ENCODE peak calls at places on chromosomes 12 and 14, in five cellular contexts. M is SK-N-SH, F is neural progenitor cell, T is hepatocyte, G is HCT116. N is an unnamed sample.

GRCh38 chr12:111408686-111409402 is 3.1 kb downstream of the SH2B3 start:
- DNase-seq in M (no peak), T (no peak), F (no peak), G (no peak), N (no peak)

GRCh38 chr12:65086236-65086635 is 34.9 kb downstream of the WIF1 start:
- DNase-seq in T (no peak), F (no peak), M (no peak), G (no peak), N (no peak)

GRCh38 chr12:110657747-110658146 is 31.2 kb downstream of the HVCN1 start:
- DNase-seq in G (no peak), F (no peak), M (no peak), T (no peak), N (no peak)

GRCh38 chr14:77059276-77059934 is 30.9 kb upstream of the IRF2BPL start:
- DNase-seq in F (peak; percentile 34), T (peak; percentile 60), G (peak; percentile 67), M (no peak), N (peak; percentile 95)

GRCh38 chr14:101770183-101770582 is 8.7 kb downstream of the PPP2R5C start:
- DNase-seq in T (no peak), F (no peak), G (no peak), M (no peak), N (no peak)

GRCh38 chr12:70664463-70664862 is 27.2 kb upstream of the PTPRB start:
- DNase-seq in G (no peak), F (peak; percentile 82), T (no peak), M (peak; percentile 6), N (no peak)

GRCh38 chr12:129075451-129076208 is 222.4 kb downstream of the GLT1D1 start:
- DNase-seq in T (no peak), G (no peak), F (no peak), M (no peak), N (no peak)

GRCh38 chr12:119475650-119476049 is 117.9 kb upstream of the TMEM233 start:
- DNase-seq in F (no peak), M (no peak), T (no peak), G (no peak), N (no peak)

GRCh38 chr12:49706351-49707126 is 666 bp downstream of the FMNL3 start:
- DNase-seq in M (peak; percentile 78), F (peak; percentile 74), T (peak; percentile 42), G (no peak), N (no peak)

GRCh38 chr12:108457006-108457733 is 57.9 kb upstream of the FICD start:
- DNase-seq in M (peak; percentile 68), F (peak; percentile 81), T (peak; percentile 79), G (peak; percentile 33), N (peak; percentile 73)

GRCh38 chr14:61705017-61705416 is 9.7 kb downstream of the HIF1A start:
- DNase-seq in F (no peak), G (no peak), T (no peak), M (no peak), N (no peak)

GRCh38 chr14:51356381-51356780 is 116.3 kb downstream of the TMX1 start:
- DNase-seq in T (no peak), F (peak; percentile 13), G (no peak), M (no peak), N (no peak)

GRCh38 chr12:64679487-64679983 is 69.2 kb downstream of the RASSF3 start:
- DNase-seq in M (peak; percentile 52), F (no peak), G (peak; percentile 74), T (no peak), N (peak; percentile 90)

GRCh38 chr14:103281496-103282231 is 52.4 kb upstream of the EIF5 start:
- DNase-seq in F (peak; percentile 48), M (peak; percentile 79), G (no peak), T (peak; percentile 79), N (peak; percentile 63)

GRCh38 chr12:49587174-49587908 is 18.1 kb downstream of the FAM186B start:
- DNase-seq in T (no peak), F (no peak), M (no peak), G (no peak), N (no peak)

GRCh38 chr14:71666579-71667145 is 265.6 kb upstream of the RGS6 start:
- DNase-seq in F (no peak), T (no peak), M (no peak), G (no peak), N (no peak)

DNA sequence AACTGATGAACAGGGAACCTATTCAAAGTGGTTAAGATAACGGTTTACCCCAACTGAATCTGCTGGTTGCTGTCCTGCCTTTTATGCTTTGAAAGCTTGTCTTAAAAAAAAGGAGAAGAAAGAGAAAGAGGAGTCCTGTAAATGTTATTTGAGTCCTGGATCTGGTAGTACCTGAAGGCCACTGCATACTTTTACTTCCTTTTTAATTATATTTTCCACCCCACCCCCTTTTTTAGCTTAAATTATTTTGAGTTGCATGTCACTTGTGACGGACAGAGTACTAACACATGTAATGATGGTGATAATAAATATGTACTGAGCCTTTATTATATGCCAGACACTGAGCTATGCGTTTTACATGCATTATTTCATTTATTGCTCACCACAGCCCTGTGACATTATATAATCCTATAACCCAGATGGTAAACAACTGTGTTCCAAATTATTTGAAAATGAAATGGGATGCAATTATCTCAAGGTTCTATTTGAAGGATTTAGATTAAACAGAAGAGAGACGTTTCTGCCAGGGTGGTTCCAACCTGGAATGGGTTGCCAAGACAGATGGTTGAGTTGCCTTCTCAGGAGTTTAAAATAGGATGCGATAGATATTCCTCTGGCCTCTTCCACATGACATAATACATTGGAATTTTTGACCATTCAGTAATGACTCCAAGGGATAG is 2.7 kb upstream of the AMIGO2 start:
- DNase-seq in T (no peak), M (no peak), F (no peak), G (no peak), N (no peak)
- TF ChIP-seq EZH2phosphoT487 in T (no peak), M (no peak), F (no peak), G (no peak), N (no peak)

DNA sequence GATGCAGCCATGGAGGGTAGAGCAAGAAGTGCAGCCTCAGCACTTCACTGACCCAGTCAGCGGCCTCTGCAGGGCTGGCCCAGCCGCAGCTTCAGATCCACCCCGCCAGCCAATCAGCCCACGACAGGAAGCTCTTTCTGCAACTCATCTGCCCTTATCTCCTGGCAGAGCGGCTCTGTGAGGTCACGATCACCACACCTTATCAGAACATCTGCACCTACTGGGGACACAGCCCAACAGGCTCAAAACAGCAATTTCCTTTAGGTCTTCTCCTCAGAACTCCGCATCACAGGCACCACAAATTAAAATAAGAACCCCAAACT is 287.3 kb downstream of the BCL11B start:
- DNase-seq in F (no peak), T (no peak), M (no peak), G (no peak), N (no peak)
- TF ChIP-seq EZH2phosphoT487 in F (no peak), T (no peak), M (no peak), G (no peak), N (no peak)

DNA sequence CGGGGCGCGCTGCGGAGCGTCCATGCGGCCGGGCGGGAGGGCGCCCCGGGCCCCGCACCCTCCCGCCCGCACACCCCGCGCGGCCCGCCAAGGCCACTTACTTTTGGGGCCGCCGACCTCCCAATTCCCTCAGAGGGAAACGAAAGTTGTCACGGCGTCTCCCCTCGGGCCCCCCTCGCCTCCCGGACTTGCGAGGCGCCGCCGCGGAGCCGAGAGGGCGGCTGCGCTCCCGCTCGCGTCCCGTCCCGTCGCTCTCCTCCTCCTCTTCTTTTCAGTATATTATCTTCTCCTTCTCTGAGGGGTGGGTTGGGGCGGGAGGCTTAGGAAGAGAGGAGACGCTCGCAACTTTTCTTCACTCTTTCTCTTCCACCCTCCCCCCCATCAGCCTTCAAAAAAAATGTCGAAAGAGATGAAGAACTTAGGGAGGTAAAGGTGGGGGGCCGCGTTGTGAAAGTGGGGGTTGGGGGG is 613 bp downstream of the DUSP16 start:
- DNase-seq in G (no peak), F (peak; percentile 78), T (peak; percentile 69), M (no peak), N (peak; percentile 4)
- TF ChIP-seq EZH2phosphoT487 in G (no peak), F (no peak), T (no peak), M (no peak), N (no peak)

DNA sequence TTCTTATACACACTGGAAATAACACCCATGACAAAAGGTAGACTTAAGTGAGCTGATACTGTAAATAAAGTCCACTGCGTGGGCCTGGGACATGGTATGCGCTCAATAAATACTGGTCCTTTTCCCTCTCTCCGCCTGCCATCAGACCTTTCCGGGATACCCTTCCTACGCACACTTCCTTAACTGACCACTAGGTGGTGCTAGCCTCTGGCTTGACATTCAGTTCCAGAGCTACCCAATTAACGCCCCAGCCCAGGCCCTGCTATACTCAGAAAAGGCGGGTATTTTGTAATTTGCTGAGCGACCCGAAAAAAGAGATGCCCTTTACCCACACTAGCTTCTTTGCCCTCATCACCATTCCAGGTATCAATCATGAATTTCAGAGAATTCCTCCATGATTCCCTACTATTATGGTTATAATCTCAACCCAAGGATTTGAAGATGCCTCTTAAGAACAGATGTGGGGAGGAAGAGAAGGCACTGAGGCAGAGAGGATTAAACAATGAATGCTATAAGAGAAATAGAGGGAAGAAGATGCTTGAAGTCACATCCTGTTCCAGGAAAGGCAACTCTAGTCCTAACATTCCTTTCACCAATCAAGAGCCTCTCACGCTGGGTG is 3.9 kb upstream of the LRP1 start:
- DNase-seq in M (peak; percentile 80), G (peak; percentile 56), T (peak; percentile 88), F (peak; percentile 83), N (peak; percentile 87)
- TF ChIP-seq EZH2phosphoT487 in M (no peak), G (no peak), T (no peak), F (no peak), N (no peak)

GRCh38 chr12:66282244-66282643 is 20.0 kb upstream of the HELB start:
- DNase-seq in F (no peak), T (no peak), M (no peak), G (no peak), N (no peak)

GRCh38 chr12:66275040-66275439 is 27.3 kb upstream of the HELB start:
- DNase-seq in F (no peak), T (no peak), G (no peak), M (no peak), N (no peak)

GRCh38 chr12:66280573-66280972 is 21.7 kb upstream of the HELB start:
- DNase-seq in G (no peak), F (no peak), M (no peak), T (no peak), N (no peak)

DNA sequence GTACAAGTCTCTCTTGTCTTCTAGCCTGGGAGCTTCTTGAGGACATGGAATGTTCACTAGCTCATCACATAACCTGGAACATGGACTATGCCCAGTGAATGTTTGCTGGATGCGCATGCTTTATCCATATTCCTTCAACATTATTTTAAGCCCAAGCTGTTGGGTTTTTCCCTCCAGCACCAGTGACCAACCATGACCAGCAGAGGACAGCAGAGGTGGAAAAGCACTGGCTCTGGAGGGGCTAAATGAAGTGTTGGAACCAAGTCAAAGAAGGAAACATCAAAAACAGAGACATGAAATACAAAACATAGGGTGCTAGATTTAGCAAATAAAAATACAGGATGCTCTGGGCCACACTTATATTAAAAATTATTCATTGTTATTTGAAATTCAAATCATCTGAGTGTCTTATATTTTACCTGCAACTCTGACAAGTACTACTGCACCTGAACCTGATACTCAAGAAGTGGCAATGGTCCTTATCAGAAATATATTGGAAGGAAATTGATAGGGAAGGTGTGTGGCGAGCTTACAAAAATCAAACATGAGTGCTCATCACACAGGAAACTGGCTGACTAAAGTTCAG is 23.1 kb upstream of the HELB start:
- DNase-seq in G (peak; percentile 33), M (peak; percentile 15), T (peak; percentile 46), F (peak; percentile 16), N (peak; percentile 41)
- TF ChIP-seq EZH2phosphoT487 in G (no peak), M (no peak), T (no peak), F (no peak), N (no peak)

GRCh38 chr12:18222699-18223098 is 38.6 kb upstream of the PIK3C2G start:
- DNase-seq in M (no peak), G (no peak), F (no peak), T (no peak), N (no peak)

GRCh38 chr12:18221726-18222125 is 39.6 kb upstream of the PIK3C2G start:
- DNase-seq in F (no peak), M (no peak), G (no peak), T (no peak), N (no peak)

GRCh38 chr12:18224745-18225144 is 36.6 kb upstream of the PIK3C2G start:
- DNase-seq in G (peak; percentile 26), M (peak; percentile 1), F (peak; percentile 62), T (peak; percentile 48), N (peak; percentile 57)
- TF ChIP-seq EZH2phosphoT487 in G (no peak), M (no peak), F (no peak), T (no peak), N (no peak)

N was measured in PC-3.